ENCODE peak calls at places on chromosome 21, in seven cellular contexts. O is tibial artery, L is kidney epithelial cell, Y is bronchial epithelial cell, M is spleen, S is dorsolateral prefrontal cortex, E is esophagus squamous epithelium. F is an unnamed sample.

GRCh38 chr21:24076179-24076578 is 1531.1 kb downstream of the MRPL39 start:
- DNase-seq in O (no peak), L (no peak), Y (no peak), M (no peak), S (no peak), E (no peak), F (no peak)

GRCh38 chr21:43814215-43815106 is 25.1 kb downstream of the RRP1 start:
- DNase-seq in O (no peak), L (no peak), Y (no peak), M (no peak), S (no peak), E (no peak), F (no peak)

GRCh38 chr21:44052071-44052829 is 40.1 kb downstream of the TRAPPC10 start:
- DNase-seq in O (no peak), L (no peak), Y (peak; percentile 15), M (no peak), S (no peak), E (no peak), F (no peak)

GRCh38 chr21:46550511-46550941 is 54.4 kb downstream of the S100B start:
- DNase-seq in O (no peak), L (no peak), Y (no peak), M (no peak), S (no peak), E (no peak), F (no peak)

GRCh38 chr21:25573409-25574206 is 33.7 kb downstream of the MRPL39 start:
- DNase-seq in O (no peak), L (peak; percentile 96), Y (peak; percentile 95), M (no peak), S (peak; percentile 16), E (no peak), F (no peak)

GRCh38 chr21:21715286-21715969 is 717.2 kb downstream of the NCAM2 start:
- DNase-seq in O (no peak), L (peak; percentile 1), Y (no peak), M (no peak), S (no peak), E (no peak), F (no peak)

GRCh38 chr21:10272216-10272615 is 249.2 kb upstream of the TPTE start:
- DNase-seq in O (no peak), L (no peak), Y (peak; percentile 34), M (no peak), S (no peak), E (no peak), F (no peak)

GRCh38 chr21:33940846-33941245 is 25.2 kb upstream of the ATP5PO start:
- DNase-seq in O (no peak), L (no peak), Y (no peak), M (no peak), S (no peak), E (no peak), F (no peak)

GRCh38 chr21:14916676-14917141 is 148.1 kb downstream of the NRIP1 start:
- DNase-seq in O (no peak), L (no peak), Y (peak; percentile 23), M (no peak), S (no peak), E (no peak), F (peak; percentile 54)

GRCh38 chr21:46161180-46161799 is 5.9 kb upstream of the FTCD start:
- DNase-seq in O (peak; percentile 13), L (no peak), Y (no peak), M (peak; percentile 48), S (no peak), E (no peak), F (no peak)

GRCh38 chr21:25790122-25790951 is 55.6 kb downstream of the GABPA start:
- DNase-seq in O (no peak), L (peak; percentile 2), Y (peak; percentile 42), M (no peak), S (peak; percentile 34), E (no peak), F (no peak)

GRCh38 chr21:20451051-20451450 is 547.2 kb upstream of the NCAM2 start:
- DNase-seq in O (no peak), L (no peak), Y (peak; percentile 34), M (no peak), S (no peak), E (no peak), F (no peak)

GRCh38 chr21:34835526-34835925 is 166.7 kb downstream of the CLIC6 start:
- DNase-seq in O (peak; percentile 75), L (no peak), Y (no peak), M (no peak), S (no peak), E (no peak), F (no peak)

GRCh38 chr21:35503646-35504045 is 454.5 kb upstream of the RUNX1 start:
- DNase-seq in O (no peak), L (no peak), Y (no peak), M (no peak), S (no peak), E (no peak), F (no peak)

GRCh38 chr21:46605759-46606426 is 1.0 kb upstream of the S100B start:
- DNase-seq in O (peak; percentile 59), L (no peak), Y (no peak), M (peak; percentile 90), S (peak; percentile 25), E (no peak), F (no peak)

GRCh38 chr21:23162213-23162946 is 2164.2 kb downstream of the NCAM2 start:
- DNase-seq in O (no peak), L (no peak), Y (peak; percentile 67), M (no peak), S (no peak), E (no peak), F (no peak)

GRCh38 chr21:37530901-37531351 is 164.4 kb downstream of the DYRK1A start:
- DNase-seq in O (no peak), L (no peak), Y (no peak), M (no peak), S (no peak), E (no peak), F (no peak)

GRCh38 chr21:33852495-33852894 is 63.1 kb downstream of the ATP5PO start:
- DNase-seq in O (no peak), L (no peak), Y (no peak), M (no peak), S (no peak), E (no peak), F (no peak)

GRCh38 chr21:46253610-46254124 is 25.1 kb upstream of the LSS start:
- DNase-seq in O (no peak), L (no peak), Y (no peak), M (no peak), S (no peak), E (no peak), F (no peak)

GRCh38 chr21:14900611-14901010 is 164.2 kb downstream of the NRIP1 start:
- DNase-seq in O (no peak), L (no peak), Y (peak; percentile 51), M (no peak), S (no peak), E (no peak), F (no peak)

DNA sequence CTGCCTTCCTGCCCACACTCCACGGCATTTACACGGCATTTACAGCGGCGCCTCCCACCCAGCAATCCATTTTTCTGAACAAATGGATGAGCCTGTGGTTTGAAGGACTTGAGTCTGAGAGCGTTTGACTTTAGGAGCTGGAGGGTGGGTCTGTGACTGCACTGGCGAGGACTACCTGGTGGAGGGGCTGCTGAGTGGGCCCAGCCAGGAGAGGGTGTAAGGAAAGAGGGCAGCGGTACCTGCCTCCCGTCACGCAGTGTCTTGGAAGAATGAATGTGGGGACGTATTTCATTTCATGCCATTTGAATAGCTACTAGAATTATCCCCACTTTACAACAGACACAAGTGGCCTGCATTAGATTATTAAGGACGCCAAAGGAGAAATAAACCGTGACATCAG is 62.9 kb downstream of the B3GALT5 start:
- DNase-seq in O (no peak), L (no peak), Y (no peak), M (no peak), S (no peak), E (no peak), F (no peak)
- TF ChIP-seq CTCF in O (no peak), L (peak; percentile 18), Y (no peak), M (no peak), S (no peak), E (no peak), F (no peak)

DNA sequence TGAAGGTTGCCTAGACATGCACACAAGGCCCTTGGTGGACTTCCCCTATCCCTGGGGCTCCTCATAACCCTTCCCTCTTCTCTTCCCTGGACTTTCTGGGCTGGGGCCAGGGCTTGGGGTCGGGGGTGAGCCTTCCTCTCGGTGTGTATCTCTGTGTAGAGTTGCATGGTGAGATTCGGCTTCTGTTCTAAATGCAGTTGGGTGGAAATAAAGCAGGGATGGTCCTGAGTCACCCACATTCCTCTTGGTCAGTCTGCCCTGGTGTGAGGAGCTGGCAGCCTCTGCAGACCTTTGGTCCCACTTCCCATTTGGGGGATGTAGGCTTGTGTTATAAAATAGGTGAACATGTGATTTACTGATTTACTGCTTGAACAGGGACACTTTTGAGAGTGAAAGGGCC is 38.0 kb downstream of the ADARB1 start:
- DNase-seq in O (no peak), L (no peak), Y (no peak), M (no peak), S (no peak), E (no peak), F (no peak)
- H3K27me3 ChIP-seq in O (no peaks in the 10 kb centered on the region), L (no peaks in the 10 kb centered on the region), Y (no peaks in the 10 kb centered on the region), M (no peaks in the 10 kb centered on the region), S (no peaks in the 10 kb centered on the region), E (no peaks in the 10 kb centered on the region), F (no peaks in the 10 kb centered on the region)

GRCh38 chr21:31731112-31731801 is 661 bp downstream of the SCAF4 start:
- DNase-seq in O (peak; percentile 31), L (no peak), Y (no peak), M (peak; percentile 92), S (no peak), E (no peak), F (peak; percentile 72)
- TF ChIP-seq CTCF in O (no peak), L (peak; percentile 25), Y (no peak), M (no peak), S (no peak), E (no peak), F (no peak)

GRCh38 chr21:42655797-42656770 is 2.7 kb downstream of the PDE9A start:
- DNase-seq in O (no peak), L (no peak), Y (peak; percentile 40), M (peak; percentile 64), S (no peak), E (no peak), F (no peak)

GRCh38 chr21:42654179-42654912 is 925 bp downstream of the PDE9A start:
- DNase-seq in O (no peak), L (no peak), Y (no peak), M (peak; percentile 77), S (no peak), E (no peak), F (peak; percentile 45)

GRCh38 chr21:42656872-42657271 is 3.5 kb downstream of the PDE9A start:
- DNase-seq in O (no peak), L (no peak), Y (no peak), M (peak; percentile 59), S (no peak), E (no peak), F (no peak)

GRCh38 chr21:42653492-42654061 is at the start of gene PDE9A:
- DNase-seq in O (no peak), L (no peak), Y (no peak), M (peak; percentile 76), S (no peak), E (no peak), F (peak; percentile 67)

GRCh38 chr21:42654913-42655796 is 1.7 kb downstream of the PDE9A start:
- DNase-seq in O (no peak), L (no peak), Y (no peak), M (no peak), S (no peak), E (no peak), F (no peak)
- H3K27me3 ChIP-seq in O (peaks cover 82% of the 10 kb centered on the region), L (peaks cover 79% of the 10 kb centered on the region), Y (peaks cover 23% of the 10 kb centered on the region), M (peaks cover 95% of the 10 kb centered on the region), S (no peaks in the 10 kb centered on the region), E (peaks cover 3% of the 10 kb centered on the region), F (no peaks in the 10 kb centered on the region)